ENCODE peak calls at places on chromosomes 12 and 14, in four cellular contexts. W is dorsolateral prefrontal cortex, Z is spleen, B is epithelial cell of esophagus. O is an unnamed sample.

GRCh38 chr14:76924363-76925151 is 98.3 kb downstream of the LRRC74A start:
- DNase-seq in W (peak; percentile 57), Z (no peak), B (no peak), O (peak; percentile 58)

GRCh38 chr12:132282031-132282949 is 47.1 kb downstream of the GALNT9 start:
- DNase-seq in W (no peak), Z (no peak), B (no peak), O (no peak)

GRCh38 chr12:20350495-20350894 is 17.8 kb upstream of the PDE3A start:
- DNase-seq in W (no peak), Z (no peak), B (no peak), O (peak; percentile 78)

GRCh38 chr14:76500011-76500410 is 124.1 kb downstream of the ESRRB start:
- DNase-seq in W (no peak), Z (peak; percentile 57), B (no peak), O (no peak)

GRCh38 chr14:68291820-68292219 is 472.2 kb downstream of the RAD51B start:
- DNase-seq in W (no peak), Z (no peak), B (no peak), O (peak; percentile 23)

GRCh38 chr14:41749425-41749824 is 142.7 kb downstream of the LRFN5 start:
- DNase-seq in W (no peak), Z (no peak), B (no peak), O (peak; percentile 61)

GRCh38 chr12:1369460-1369859 is 224.9 kb downstream of the FBXL14 start:
- DNase-seq in W (no peak), Z (no peak), B (no peak), O (no peak)

GRCh38 chr12:112314981-112315380 is 67.2 kb downstream of the HECTD4 start:
- DNase-seq in W (no peak), Z (no peak), B (peak; percentile 4), O (peak; percentile 63)

GRCh38 chr12:24562761-24563392 is 386.0 kb downstream of the BCAT1 start:
- DNase-seq in W (peak; percentile 19), Z (peak; percentile 80), B (peak; percentile 25), O (peak; percentile 70)

GRCh38 chr12:22410497-22410896 is 76.0 kb upstream of the ST8SIA1 start:
- DNase-seq in W (no peak), Z (no peak), B (peak; percentile 98), O (no peak)

GRCh38 chr12:121956041-121956341 is 37.6 kb downstream of the CFAP251 start:
- DNase-seq in W (no peak), Z (no peak), B (no peak), O (no peak)

GRCh38 chr12:8822298-8822697 is at the start of gene A2ML1:
- DNase-seq in W (no peak), Z (no peak), B (peak; percentile 94), O (no peak)

GRCh38 chr12:13425766-13426165 is 229.2 kb downstream of the EMP1 start:
- DNase-seq in W (no peak), Z (no peak), B (peak; percentile 81), O (peak; percentile 54)

GRCh38 chr12:115450017-115450416 is 766.0 kb upstream of the TBX3 start:
- DNase-seq in W (no peak), Z (no peak), B (no peak), O (no peak)

GRCh38 chr14:75854247-75854799 is 127.5 kb downstream of the TGFB3 start:
- DNase-seq in W (no peak), Z (no peak), B (no peak), O (no peak)

GRCh38 chr12:96445743-96446655 is 43.4 kb upstream of the CFAP54 start:
- DNase-seq in W (no peak), Z (no peak), B (peak; percentile 96), O (peak; percentile 96)

GRCh38 chr12:27619308-27619707 is 76.9 kb upstream of the REP15 start:
- DNase-seq in W (no peak), Z (no peak), B (peak; percentile 85), O (peak; percentile 86)

GRCh38 chr14:72855913-72856312 is 38.0 kb downstream of the DPF3 start:
- DNase-seq in W (no peak), Z (no peak), B (peak; percentile 58), O (peak; percentile 44)

GRCh38 chr14:106790189-106791036 is 1264.0 kb downstream of the TMEM121 start:
- DNase-seq in W (no peak), Z (peak; percentile 94), B (no peak), O (peak; percentile 0)
- TF ChIP-seq CTCF in W (no peak), Z (peak; percentile 78), B (peak; percentile 19), O (peak; percentile 31)

DNA sequence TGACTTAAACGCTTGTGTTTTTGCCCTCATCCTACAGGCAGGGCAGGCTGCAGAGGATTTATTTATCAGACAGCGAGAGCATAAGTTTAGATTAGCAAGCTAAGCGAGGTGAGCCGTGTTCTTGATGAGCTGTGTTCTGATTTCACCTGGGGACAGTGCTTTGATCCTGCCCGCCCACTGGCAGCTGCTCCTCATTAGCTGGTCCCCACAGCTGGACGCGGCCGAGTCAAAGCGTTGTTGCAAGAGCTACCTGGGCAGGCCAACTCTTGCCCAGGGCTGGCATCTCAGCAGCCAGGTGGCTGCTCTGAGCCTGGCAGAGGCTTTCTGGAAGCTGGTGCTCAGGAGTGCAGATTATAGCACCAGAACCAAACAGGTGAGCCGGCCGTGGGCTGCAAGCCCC is 46.8 kb upstream of the BEGAIN start:
- DNase-seq in W (no peak), Z (peak; percentile 58), B (peak; percentile 8), O (no peak)
- H3K4me3 ChIP-seq in W (no peak overlapping the region), Z (no peak overlapping the region), B (no peak overlapping the region), O (no peak overlapping the region)

GRCh38 chr14:70008457-70008856 is 129.2 kb downstream of the SMOC1 start:
- DNase-seq in W (no peak), Z (no peak), B (no peak), O (no peak)
- TF ChIP-seq CTCF in W (no peak), Z (no peak), B (no peak), O (no peak)

DNA sequence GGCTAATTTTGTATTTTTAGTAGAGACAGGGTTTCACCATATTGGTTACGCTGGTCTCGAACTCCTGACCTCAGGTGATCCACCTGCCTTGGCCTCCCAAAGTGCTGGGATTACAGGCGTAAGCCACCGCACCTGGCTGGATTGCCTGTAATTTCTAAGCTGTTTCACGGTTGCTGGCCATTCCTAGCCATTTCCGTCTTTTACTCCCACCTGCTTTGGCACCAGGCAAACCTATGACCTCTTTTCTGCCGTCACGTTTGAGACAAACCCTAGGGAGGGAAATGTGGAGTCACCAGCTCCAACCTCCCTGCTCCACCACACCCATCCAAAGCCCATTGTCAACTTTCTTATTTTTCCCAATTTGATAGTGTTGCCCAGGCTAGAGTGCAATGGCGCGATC is 1.2 kb downstream of the GPR132 start:
- DNase-seq in W (no peak), Z (no peak), B (no peak), O (no peak)
- H3K4me3 ChIP-seq in W (peak overlapping the region; percentile 4), Z (peak overlapping the region; percentile 46), B (no peak overlapping the region), O (no peak overlapping the region)